ENCODE peak calls at places on chromosomes 13 and 19, in five cellular contexts. U is tibial artery, B is glutamatergic neuron, C is A549, L is stomach. O is an unnamed sample.

GRCh38 chr13:29362849-29363604 is 232.5 kb downstream of the SLC7A1 start:
- DNase-seq in U (no peak), B (peak), C (peak), L (peak), O (peak)

GRCh38 chr19:16594681-16595091 is 22.5 kb upstream of the SLC35E1 start:
- DNase-seq in U (no peak), B (no peak), C (no peak), L (no peak), O (no peak)

GRCh38 chr19:50794778-50795664 is 4.8 kb downstream of the ACP4 start:
- DNase-seq in U (no peak), B (no peak), C (peak), L (no peak), O (no peak)

GRCh38 chr13:112452380-112453206 is 76.4 kb downstream of the SPACA7 start:
- DNase-seq in U (peak), B (no peak), C (no peak), L (peak), O (no peak)

GRCh38 chr19:30363073-30363472 is 9.1 kb upstream of the ZNF536 start:
- DNase-seq in U (peak), B (no peak), C (no peak), L (no peak), O (no peak)

GRCh38 chr13:113641426-113641825 is 16.6 kb downstream of the ATP4B start:
- DNase-seq in U (peak), B (no peak), C (no peak), L (peak), O (no peak)

GRCh38 chr13:108227651-108228272 is 9.6 kb downstream of the ABHD13 start:
- DNase-seq in U (no peak), B (no peak), C (peak), L (no peak), O (peak)

GRCh38 chr19:9126900-9127405 is at the start of gene OR7G3:
- DNase-seq in U (no peak), B (no peak), C (no peak), L (no peak), O (no peak)

GRCh38 chr13:33017410-33017929 is 1.2 kb downstream of the KL start:
- DNase-seq in U (peak), B (no peak), C (peak), L (peak), O (peak)

GRCh38 chr13:52975969-52976368 is 52.6 kb upstream of the OLFM4 start:
- DNase-seq in U (no peak), B (no peak), C (no peak), L (no peak), O (no peak)

GRCh38 chr19:19775891-19776205 is 42.9 kb upstream of the ZNF14 start:
- DNase-seq in U (no peak), B (no peak), C (no peak), L (no peak), O (no peak)

GRCh38 chr19:34428549-34429285 is 536 bp downstream of the UBA2 start:
- DNase-seq in U (peak), B (peak), C (peak), L (peak), O (no peak)

GRCh38 chr19:588093-588742 is 1.5 kb upstream of the HCN2 start:
- DNase-seq in U (no peak), B (peak), C (peak), L (peak), O (peak)

GRCh38 chr19:15180451-15181390 is 20.1 kb downstream of the NOTCH3 start:
- DNase-seq in U (no peak), B (no peak), C (no peak), L (peak), O (peak)

GRCh38 chr13:42990991-42991891 is 800 bp downstream of the EPSTI1 start:
- DNase-seq in U (no peak), B (no peak), C (no peak), L (no peak), O (no peak)

GRCh38 chr13:59700281-59700680 is 463.4 kb downstream of the DIAPH3 start:
- DNase-seq in U (no peak), B (no peak), C (no peak), L (no peak), O (no peak)

DNA sequence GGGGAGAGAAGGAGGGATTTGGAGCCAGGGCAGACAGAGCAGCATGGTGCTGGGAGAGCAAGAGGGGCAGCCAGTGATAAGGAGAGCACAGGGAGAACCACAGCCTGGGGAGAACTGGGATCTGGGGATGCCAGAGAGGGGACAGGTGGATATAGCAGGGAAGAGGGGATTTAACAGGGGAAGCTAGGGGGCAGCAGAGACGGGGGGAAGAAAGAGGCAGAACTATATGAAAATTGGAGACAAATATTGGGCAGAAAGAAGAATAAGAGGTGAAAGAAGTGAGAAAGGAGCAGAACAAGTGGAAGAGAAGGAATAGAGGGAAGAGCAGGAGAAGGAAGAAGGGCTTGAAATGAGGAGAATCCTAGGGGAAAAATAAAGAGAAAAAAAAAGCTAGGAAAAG is 6.5 kb upstream of the ZNF528 start:
- DNase-seq in U (no peak), B (no peak), C (no peak), L (no peak), O (no peak)
- TF ChIP-seq CTCF in U (no peak), B (no peak), C (no peak), L (no peak), O (no peak)

GRCh38 chr13:30681489-30682242 is 53.7 kb upstream of the ALOX5AP start:
- DNase-seq in U (no peak), B (no peak), C (no peak), L (no peak), O (no peak)

GRCh38 chr13:30671271-30671815 is 53.6 kb downstream of the USPL1 start:
- DNase-seq in U (no peak), B (no peak), C (no peak), L (no peak), O (no peak)

GRCh38 chr13:30679483-30680330 is 55.6 kb upstream of the ALOX5AP start:
- DNase-seq in U (no peak), B (peak), C (peak), L (no peak), O (peak)

GRCh38 chr13:30673669-30674521 is 56.2 kb downstream of the USPL1 start:
- DNase-seq in U (peak), B (peak), C (peak), L (peak), O (peak)

GRCh38 chr13:30676672-30677071 is 58.7 kb upstream of the ALOX5AP start:
- DNase-seq in U (no peak), B (no peak), C (peak), L (no peak), O (no peak)
- TF ChIP-seq CTCF in U (peak), B (no peak), C (peak), L (no peak), O (peak)

DNA sequence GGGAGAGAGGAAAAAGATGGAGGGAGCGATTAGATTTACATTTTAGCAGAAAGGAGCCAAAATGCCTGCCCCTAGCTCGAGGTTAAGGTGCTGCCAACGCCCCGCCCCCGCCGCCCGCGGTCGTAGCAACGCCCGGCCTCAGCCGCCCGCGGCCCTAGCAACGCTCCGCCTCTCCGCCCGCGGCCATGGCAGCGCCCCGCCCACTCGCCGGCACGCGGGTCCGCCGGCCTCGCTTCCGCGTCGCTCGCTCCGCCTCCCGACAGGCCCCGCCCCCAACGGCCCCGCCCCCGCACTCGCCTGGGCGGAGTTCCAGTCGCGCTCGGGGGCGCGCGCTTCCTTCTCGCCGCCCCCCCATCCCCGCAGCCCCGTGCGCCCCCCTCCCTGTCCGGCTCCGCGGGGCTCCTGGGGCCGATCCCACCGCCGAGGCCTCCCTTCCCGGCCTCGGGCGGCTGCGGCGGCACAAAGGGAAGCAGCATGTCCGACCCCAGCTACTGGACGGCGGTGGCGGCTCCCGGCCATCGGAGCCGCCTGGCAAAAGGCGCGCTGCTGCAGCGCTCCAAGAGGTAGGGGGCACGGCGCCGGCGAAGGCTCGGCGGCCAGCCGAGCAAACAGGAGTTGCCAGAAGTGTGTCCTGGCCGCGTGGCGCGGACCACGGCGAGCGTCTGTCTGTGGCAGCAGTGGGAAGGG is 20.3 kb downstream of the MAST3 start:
- DNase-seq in U (peak), B (peak), C (peak), L (peak), O (peak)
- TF ChIP-seq CTCF in U (no peak), B (no peak), C (no peak), L (no peak), O (no peak)

GRCh38 chr19:32172761-32173160 is 172.6 kb upstream of the ZNF507 start:
- DNase-seq in U (no peak), B (no peak), C (no peak), L (no peak), O (no peak)

GRCh38 chr19:32173836-32174235 is 171.6 kb upstream of the ZNF507 start:
- DNase-seq in U (no peak), B (no peak), C (no peak), L (no peak), O (no peak)

GRCh38 chr19:32176591-32176990 is 168.8 kb upstream of the ZNF507 start:
- DNase-seq in U (no peak), B (no peak), C (no peak), L (no peak), O (no peak)

GRCh38 chr19:32177686-32178085 is 167.7 kb upstream of the ZNF507 start:
- DNase-seq in U (no peak), B (no peak), C (no peak), L (no peak), O (no peak)

GRCh38 chr19:32174386-32175113 is 170.9 kb upstream of the ZNF507 start:
- DNase-seq in U (no peak), B (no peak), C (no peak), L (no peak), O (no peak)
- TF ChIP-seq CTCF in U (no peak), B (no peak), C (no peak), L (no peak), O (no peak)

GRCh38 chr19:33329060-33329459 is 26.7 kb upstream of the CEBPA start:
- DNase-seq in U (no peak), B (no peak), C (no peak), L (no peak), O (no peak)
- TF ChIP-seq CTCF in U (no peak), B (no peak), C (no peak), L (no peak), O (no peak)